ENCODE peak calls at places on chromosome 5, in nine cellular contexts. One of them, this sample, is unnamed.

GRCh38 chr5:96426831-96427230 is 6.2 kb downstream of the PCSK1 start:
- DNase-seq in Peyer's patch: no peak
- DNase-seq in epithelial cell of esophagus: no peak
- DNase-seq in breast epithelium: no peak
- DNase-seq in IMR-90: no peak
- DNase-seq in testis: no peak
- DNase-seq in prostate gland: no peak
- DNase-seq in CD8-positive, alpha-beta memory T cell: no peak
- DNase-seq in mesendoderm: peak
- DNase-seq in this sample: no peak

GRCh38 chr5:133035224-133035623 is 8.9 kb upstream of the ZCCHC10 start:
- DNase-seq in Peyer's patch: no peak
- DNase-seq in epithelial cell of esophagus: no peak
- DNase-seq in breast epithelium: no peak
- DNase-seq in IMR-90: no peak
- DNase-seq in testis: no peak
- DNase-seq in prostate gland: no peak
- DNase-seq in CD8-positive, alpha-beta memory T cell: no peak
- DNase-seq in mesendoderm: no peak
- DNase-seq in this sample: no peak

GRCh38 chr5:103452666-103453065 is 109.9 kb downstream of the NUDT12 start:
- DNase-seq in Peyer's patch: no peak
- DNase-seq in epithelial cell of esophagus: no peak
- DNase-seq in breast epithelium: no peak
- DNase-seq in IMR-90: peak
- DNase-seq in testis: no peak
- DNase-seq in prostate gland: no peak
- DNase-seq in CD8-positive, alpha-beta memory T cell: no peak
- DNase-seq in mesendoderm: no peak
- DNase-seq in this sample: no peak

GRCh38 chr5:65072836-65073620 is 304.3 kb downstream of the CWC27 start:
- DNase-seq in Peyer's patch: peak
- DNase-seq in epithelial cell of esophagus: no peak
- DNase-seq in breast epithelium: no peak
- DNase-seq in IMR-90: peak
- DNase-seq in testis: no peak
- DNase-seq in prostate gland: no peak
- DNase-seq in CD8-positive, alpha-beta memory T cell: no peak
- DNase-seq in mesendoderm: no peak
- DNase-seq in this sample: peak

GRCh38 chr5:40988761-40989510 is 79.6 kb downstream of the C7 start:
- DNase-seq in Peyer's patch: no peak
- DNase-seq in epithelial cell of esophagus: peak
- DNase-seq in breast epithelium: no peak
- DNase-seq in IMR-90: peak
- DNase-seq in testis: no peak
- DNase-seq in prostate gland: no peak
- DNase-seq in CD8-positive, alpha-beta memory T cell: no peak
- DNase-seq in mesendoderm: no peak
- DNase-seq in this sample: no peak

GRCh38 chr5:60718186-60718892 is 18.4 kb upstream of the DEPDC1B start:
- DNase-seq in Peyer's patch: no peak
- DNase-seq in epithelial cell of esophagus: peak
- DNase-seq in breast epithelium: no peak
- DNase-seq in IMR-90: no peak
- DNase-seq in testis: no peak
- DNase-seq in prostate gland: no peak
- DNase-seq in CD8-positive, alpha-beta memory T cell: no peak
- DNase-seq in mesendoderm: no peak
- DNase-seq in this sample: no peak

GRCh38 chr5:180601591-180602480 is 10.5 kb upstream of the SCGB3A1 start:
- DNase-seq in Peyer's patch: no peak
- DNase-seq in epithelial cell of esophagus: no peak
- DNase-seq in breast epithelium: peak
- DNase-seq in IMR-90: no peak
- DNase-seq in testis: peak
- DNase-seq in prostate gland: no peak
- DNase-seq in CD8-positive, alpha-beta memory T cell: no peak
- DNase-seq in mesendoderm: no peak
- DNase-seq in this sample: no peak

GRCh38 chr5:17316973-17317459 is 99.6 kb downstream of the BASP1 start:
- DNase-seq in Peyer's patch: no peak
- DNase-seq in epithelial cell of esophagus: peak
- DNase-seq in breast epithelium: no peak
- DNase-seq in IMR-90: peak
- DNase-seq in testis: no peak
- DNase-seq in prostate gland: no peak
- DNase-seq in CD8-positive, alpha-beta memory T cell: no peak
- DNase-seq in mesendoderm: no peak
- DNase-seq in this sample: no peak

GRCh38 chr5:124665035-124665434 is 81.4 kb downstream of the ZNF608 start:
- DNase-seq in Peyer's patch: no peak
- DNase-seq in epithelial cell of esophagus: no peak
- DNase-seq in breast epithelium: no peak
- DNase-seq in IMR-90: no peak
- DNase-seq in testis: no peak
- DNase-seq in prostate gland: no peak
- DNase-seq in CD8-positive, alpha-beta memory T cell: no peak
- DNase-seq in mesendoderm: no peak
- DNase-seq in this sample: no peak

GRCh38 chr5:116068028-116068632 is 16.7 kb upstream of the COMMD10 start:
- DNase-seq in Peyer's patch: peak
- DNase-seq in epithelial cell of esophagus: peak
- DNase-seq in breast epithelium: no peak
- DNase-seq in IMR-90: peak
- DNase-seq in testis: peak
- DNase-seq in prostate gland: peak
- DNase-seq in CD8-positive, alpha-beta memory T cell: peak
- DNase-seq in mesendoderm: peak
- DNase-seq in this sample: peak

GRCh38 chr5:1437452-1437851 is 7.8 kb downstream of the SLC6A3 start:
- DNase-seq in Peyer's patch: no peak
- DNase-seq in epithelial cell of esophagus: peak
- DNase-seq in breast epithelium: no peak
- DNase-seq in IMR-90: peak
- DNase-seq in testis: no peak
- DNase-seq in prostate gland: no peak
- DNase-seq in CD8-positive, alpha-beta memory T cell: no peak
- DNase-seq in mesendoderm: peak
- DNase-seq in this sample: no peak

GRCh38 chr5:74865799-74866652 is at the start of gene FAM169A:
- DNase-seq in Peyer's patch: no peak
- DNase-seq in epithelial cell of esophagus: peak
- DNase-seq in breast epithelium: no peak
- DNase-seq in IMR-90: peak
- DNase-seq in testis: peak
- DNase-seq in prostate gland: peak
- DNase-seq in CD8-positive, alpha-beta memory T cell: peak
- DNase-seq in mesendoderm: peak
- DNase-seq in this sample: peak

GRCh38 chr5:7659420-7659819 is 191.5 kb downstream of the CFAP90 start:
- DNase-seq in Peyer's patch: no peak
- DNase-seq in epithelial cell of esophagus: no peak
- DNase-seq in breast epithelium: no peak
- DNase-seq in IMR-90: no peak
- DNase-seq in testis: no peak
- DNase-seq in prostate gland: no peak
- DNase-seq in CD8-positive, alpha-beta memory T cell: no peak
- DNase-seq in mesendoderm: no peak
- DNase-seq in this sample: no peak

GRCh38 chr5:1415626-1416360 is 29.4 kb downstream of the SLC6A3 start:
- DNase-seq in Peyer's patch: no peak
- DNase-seq in epithelial cell of esophagus: no peak
- DNase-seq in breast epithelium: no peak
- DNase-seq in IMR-90: no peak
- DNase-seq in testis: no peak
- DNase-seq in prostate gland: no peak
- DNase-seq in CD8-positive, alpha-beta memory T cell: no peak
- DNase-seq in mesendoderm: no peak
- DNase-seq in this sample: no peak

DNA sequence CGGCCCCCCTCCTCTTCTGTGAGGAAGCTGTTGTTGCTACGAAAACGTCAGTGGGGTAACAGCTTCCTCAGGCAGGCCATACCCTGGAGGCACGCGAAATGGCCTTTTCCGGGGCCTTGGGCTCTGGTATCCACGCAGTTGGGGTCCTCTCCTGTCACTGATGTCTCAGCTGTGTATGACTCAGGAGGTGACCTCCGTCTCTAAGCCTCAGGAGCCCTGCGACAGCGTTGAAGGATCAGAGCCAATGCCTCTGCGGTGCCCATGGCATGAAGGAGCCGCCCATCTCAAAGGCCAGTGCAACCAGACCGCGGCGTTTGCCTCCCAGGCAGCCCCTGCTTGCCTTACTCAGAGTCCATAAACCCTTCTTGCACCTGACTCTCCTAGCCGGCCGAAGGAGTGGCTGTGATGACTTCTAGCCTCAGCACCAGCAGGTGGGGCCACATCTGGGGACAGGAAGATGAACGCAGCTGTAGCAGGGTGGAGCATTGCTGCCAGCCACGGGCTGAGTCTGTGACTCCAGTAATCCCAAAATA is 1.0 kb upstream of the MXD3 start:
- DNase-seq in Peyer's patch: no peak
- DNase-seq in epithelial cell of esophagus: peak
- DNase-seq in breast epithelium: peak
- DNase-seq in IMR-90: no peak
- DNase-seq in testis: no peak
- DNase-seq in prostate gland: no peak
- DNase-seq in CD8-positive, alpha-beta memory T cell: no peak
- DNase-seq in mesendoderm: peak
- DNase-seq in this sample: peak
- H3K4me3 ChIP-seq in Peyer's patch: peak
- H3K4me3 ChIP-seq in epithelial cell of esophagus: peak
- H3K4me3 ChIP-seq in breast epithelium: peak
- H3K4me3 ChIP-seq in IMR-90: no peak
- H3K4me3 ChIP-seq in testis: peak
- H3K4me3 ChIP-seq in prostate gland: no peak
- H3K4me3 ChIP-seq in CD8-positive, alpha-beta memory T cell: peak
- H3K4me3 ChIP-seq in mesendoderm: no peak
- H3K4me3 ChIP-seq in this sample: peak

GRCh38 chr5:149273950-149274349 is 2.3 kb downstream of the AFAP1L1 start:
- DNase-seq in Peyer's patch: no peak
- DNase-seq in epithelial cell of esophagus: no peak
- DNase-seq in breast epithelium: no peak
- DNase-seq in IMR-90: no peak
- DNase-seq in testis: no peak
- DNase-seq in prostate gland: no peak
- DNase-seq in CD8-positive, alpha-beta memory T cell: no peak
- DNase-seq in mesendoderm: peak
- DNase-seq in this sample: no peak

GRCh38 chr5:149268928-149269557 is 2.6 kb upstream of the AFAP1L1 start:
- DNase-seq in Peyer's patch: no peak
- DNase-seq in epithelial cell of esophagus: peak
- DNase-seq in breast epithelium: no peak
- DNase-seq in IMR-90: peak
- DNase-seq in testis: no peak
- DNase-seq in prostate gland: no peak
- DNase-seq in CD8-positive, alpha-beta memory T cell: no peak
- DNase-seq in mesendoderm: peak
- DNase-seq in this sample: peak

GRCh38 chr5:149273237-149273636 is 1.6 kb downstream of the AFAP1L1 start:
- DNase-seq in Peyer's patch: no peak
- DNase-seq in epithelial cell of esophagus: no peak
- DNase-seq in breast epithelium: no peak
- DNase-seq in IMR-90: no peak
- DNase-seq in testis: no peak
- DNase-seq in prostate gland: no peak
- DNase-seq in CD8-positive, alpha-beta memory T cell: no peak
- DNase-seq in mesendoderm: no peak
- DNase-seq in this sample: no peak

GRCh38 chr5:149271195-149271716 is 403 bp upstream of the AFAP1L1 start:
- DNase-seq in Peyer's patch: no peak
- DNase-seq in epithelial cell of esophagus: peak
- DNase-seq in breast epithelium: no peak
- DNase-seq in IMR-90: no peak
- DNase-seq in testis: peak
- DNase-seq in prostate gland: no peak
- DNase-seq in CD8-positive, alpha-beta memory T cell: no peak
- DNase-seq in mesendoderm: peak
- DNase-seq in this sample: no peak

DNA sequence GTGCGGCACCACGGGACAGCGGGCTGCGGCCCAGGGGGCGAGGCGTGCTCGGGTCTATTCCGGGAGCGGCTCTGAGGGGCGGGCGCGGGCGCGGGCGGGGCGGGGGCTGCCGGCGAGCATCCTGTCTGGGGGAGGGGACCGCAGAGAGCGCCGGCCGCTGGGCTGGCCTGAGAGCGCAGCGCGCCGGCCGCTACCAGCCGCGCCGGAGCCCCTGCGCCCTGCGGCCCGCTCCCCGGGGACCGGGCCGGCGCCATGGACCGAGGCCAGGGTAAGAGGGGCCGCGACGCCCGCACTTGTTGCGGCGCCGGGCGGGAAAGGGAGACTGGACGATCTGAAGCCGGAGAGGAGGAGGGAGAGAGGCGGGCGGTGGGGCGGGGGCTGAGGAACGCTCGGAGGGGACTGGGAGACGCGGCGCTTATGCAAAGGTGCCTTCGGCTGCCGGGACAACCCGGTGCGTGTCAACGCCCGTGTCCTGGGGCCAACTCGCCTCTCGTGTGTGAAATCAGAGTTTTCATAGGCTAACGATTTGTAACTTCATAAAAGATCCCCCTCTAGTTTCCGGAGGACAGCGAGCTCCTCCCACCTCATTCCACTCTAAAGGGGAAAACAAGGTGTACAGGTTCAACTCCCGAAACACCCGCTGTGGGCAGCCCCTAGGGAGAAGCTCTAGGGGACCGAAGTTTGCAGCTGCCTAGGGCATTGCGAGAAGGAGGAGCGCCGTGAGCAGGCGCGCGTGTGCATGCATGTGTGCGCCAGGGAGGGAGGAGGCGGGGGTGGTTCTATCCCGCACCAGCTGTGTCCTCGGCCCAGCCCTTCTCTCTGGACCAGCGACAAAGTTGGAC is at the start of gene AFAP1L1:
- DNase-seq in Peyer's patch: no peak
- DNase-seq in epithelial cell of esophagus: peak
- DNase-seq in breast epithelium: no peak
- DNase-seq in IMR-90: peak
- DNase-seq in testis: peak
- DNase-seq in prostate gland: peak
- DNase-seq in CD8-positive, alpha-beta memory T cell: no peak
- DNase-seq in mesendoderm: peak
- DNase-seq in this sample: no peak
- H3K4me3 ChIP-seq in Peyer's patch: peak
- H3K4me3 ChIP-seq in epithelial cell of esophagus: peak
- H3K4me3 ChIP-seq in breast epithelium: peak
- H3K4me3 ChIP-seq in IMR-90: peak
- H3K4me3 ChIP-seq in testis: peak
- H3K4me3 ChIP-seq in prostate gland: peak
- H3K4me3 ChIP-seq in CD8-positive, alpha-beta memory T cell: peak
- H3K4me3 ChIP-seq in mesendoderm: peak
- H3K4me3 ChIP-seq in this sample: no peak

GRCh38 chr5:32531885-32532520 is 53.4 kb upstream of the SUB1 start:
- DNase-seq in Peyer's patch: no peak
- DNase-seq in epithelial cell of esophagus: peak
- DNase-seq in breast epithelium: no peak
- DNase-seq in IMR-90: peak
- DNase-seq in testis: no peak
- DNase-seq in prostate gland: no peak
- DNase-seq in CD8-positive, alpha-beta memory T cell: peak
- DNase-seq in mesendoderm: peak
- DNase-seq in this sample: peak
- H3K4me3 ChIP-seq in Peyer's patch: peak
- H3K4me3 ChIP-seq in epithelial cell of esophagus: no peak
- H3K4me3 ChIP-seq in breast epithelium: no peak
- H3K4me3 ChIP-seq in IMR-90: no peak
- H3K4me3 ChIP-seq in testis: no peak
- H3K4me3 ChIP-seq in prostate gland: no peak
- H3K4me3 ChIP-seq in CD8-positive, alpha-beta memory T cell: peak
- H3K4me3 ChIP-seq in mesendoderm: no peak
- H3K4me3 ChIP-seq in this sample: peak

GRCh38 chr5:142977363-142978051 is 207.3 kb downstream of the ARHGAP26 start:
- DNase-seq in Peyer's patch: no peak
- DNase-seq in epithelial cell of esophagus: peak
- DNase-seq in breast epithelium: no peak
- DNase-seq in IMR-90: peak
- DNase-seq in testis: no peak
- DNase-seq in prostate gland: no peak
- DNase-seq in CD8-positive, alpha-beta memory T cell: peak
- DNase-seq in mesendoderm: peak
- DNase-seq in this sample: peak
- H3K4me3 ChIP-seq in Peyer's patch: no peak
- H3K4me3 ChIP-seq in epithelial cell of esophagus: no peak
- H3K4me3 ChIP-seq in breast epithelium: no peak
- H3K4me3 ChIP-seq in IMR-90: no peak
- H3K4me3 ChIP-seq in testis: no peak
- H3K4me3 ChIP-seq in prostate gland: no peak
- H3K4me3 ChIP-seq in CD8-positive, alpha-beta memory T cell: no peak
- H3K4me3 ChIP-seq in mesendoderm: no peak
- H3K4me3 ChIP-seq in this sample: no peak

This sample was measured in Jurkat, Clone E6-1.